ENCODE peak calls at places on chromosomes 4 and X, in six cellular contexts. L is H9, E is Peyer's patch, Z is left ventricle myocardium inferior, F is sigmoid colon, D is neural progenitor cell. O is an unnamed sample.

GRCh38 chrX:17328837-17329236 is 46.2 kb upstream of the NHS start:
- DNase-seq in E (no peak), F (no peak), L (no peak), Z (no peak), D (peak), O (no peak)

GRCh38 chrX:150088766-150089518 is 150.7 kb upstream of the EOLA2 start:
- DNase-seq in E (no peak), F (no peak), L (no peak), D (no peak), Z (no peak), O (no peak)

GRCh38 chrX:39242187-39242586 is 440.9 kb downstream of the MID1IP1 start:
- DNase-seq in F (no peak), D (peak), Z (no peak), E (no peak), L (peak), O (no peak)

GRCh38 chr4:25020240-25020639 is 10.5 kb downstream of the LGI2 start:
- DNase-seq in D (no peak), L (no peak), Z (no peak), F (no peak), E (no peak), O (no peak)

GRCh38 chr4:24244663-24245519 is 339.5 kb downstream of the DHX15 start:
- DNase-seq in F (no peak), Z (peak), D (peak), E (no peak), L (no peak), O (no peak)

GRCh38 chrX:41369152-41369551 is 35.2 kb downstream of the DDX3X start:
- DNase-seq in F (no peak), L (no peak), D (no peak), Z (no peak), E (no peak), O (no peak)

GRCh38 chrX:15493118-15494082 is at the start of gene PIR:
- DNase-seq in L (peak), E (peak), D (peak), F (peak), Z (peak), O (peak)

GRCh38 chr4:8247047-8247930 is 22.3 kb upstream of the HTRA3 start:
- DNase-seq in D (no peak), Z (peak), F (peak), L (no peak), E (no peak), O (peak)

GRCh38 chr4:22129454-22130075 is 181.0 kb upstream of the KCNIP4 start:
- DNase-seq in F (no peak), E (no peak), L (peak), Z (no peak), D (peak), O (no peak)

GRCh38 chr4:8315343-8316250 is 46.0 kb downstream of the HTRA3 start:
- DNase-seq in F (peak), Z (peak), E (no peak), D (peak), L (peak), O (peak)

GRCh38 chrX:119942173-119942819 is 1.3 kb downstream of the NKAP start:
- DNase-seq in Z (no peak), D (no peak), L (no peak), E (no peak), F (no peak), O (no peak)

GRCh38 chr4:179467890-179468289 is 2025.7 kb upstream of the AGA start:
- DNase-seq in E (no peak), D (no peak), Z (no peak), L (no peak), F (no peak), O (no peak)

GRCh38 chrX:7640392-7640791 is 202.6 kb upstream of the VCX start:
- DNase-seq in D (no peak), E (no peak), L (no peak), Z (no peak), F (no peak), O (no peak)

GRCh38 chr4:20618010-20618409 is 82.2 kb upstream of the PACRGL start:
- DNase-seq in Z (peak), E (no peak), L (no peak), D (peak), F (peak), O (peak)

GRCh38 chr4:78417603-78418002 is 134.0 kb upstream of the ANXA3 start:
- DNase-seq in L (no peak), F (no peak), E (no peak), Z (no peak), D (peak), O (no peak)

GRCh38 chr4:157791236-157791635 is 381.6 kb downstream of the GASK1B start:
- DNase-seq in D (no peak), E (no peak), L (no peak), Z (no peak), F (no peak), O (no peak)

GRCh38 chrX:39310925-39311324 is 509.7 kb downstream of the MID1IP1 start:
- DNase-seq in Z (no peak), F (no peak), L (no peak), D (no peak), E (no peak), O (no peak)

GRCh38 chr4:182254381-182254780 is 11.2 kb downstream of the TENM3 start:
- DNase-seq in Z (no peak), E (no peak), D (no peak), F (no peak), L (no peak), O (no peak)

GRCh38 chr4:144582975-144583374 is 63.0 kb upstream of the HHIP start:
- DNase-seq in Z (no peak), D (no peak), L (no peak), F (no peak), E (no peak), O (no peak)

GRCh38 chr4:95363966-95364365 is 184.8 kb downstream of the UNC5C start:
- DNase-seq in Z (no peak), D (no peak), E (no peak), L (no peak), F (no peak), O (no peak)

GRCh38 chrX:133991814-133992213 is 6.4 kb upstream of the GPC3 start:
- DNase-seq in F (no peak), E (no peak), L (no peak), D (no peak), Z (no peak), O (no peak)

GRCh38 chr4:61938250-61938846 is 738.2 kb downstream of the ADGRL3 start:
- DNase-seq in Z (no peak), D (no peak), E (no peak), L (peak), F (no peak), O (no peak)

GRCh38 chrX:12891915-12892506 is 14.4 kb upstream of the TLR8 start:
- DNase-seq in D (no peak), Z (no peak), E (no peak), F (no peak), L (no peak), O (no peak)

GRCh38 chr4:169267070-169267469 is 3.7 kb downstream of the SH3RF1 start:
- DNase-seq in E (no peak), L (no peak), F (no peak), D (no peak), Z (no peak), O (no peak)

GRCh38 chr4:3308691-3309090 is 15.9 kb downstream of the RGS12 start:
- DNase-seq in F (no peak), E (no peak), Z (no peak), D (no peak), L (no peak), O (peak)

GRCh38 chr4:2626231-2626630 is 89.8 kb downstream of the FAM193A start:
- DNase-seq in F (peak), E (peak), Z (no peak), L (no peak), D (no peak), O (peak)

GRCh38 chrX:275967-276587 is 5.1 kb upstream of the PLCXD1 start:
- DNase-seq in F (peak), L (peak), E (peak), D (peak), Z (peak), O (peak)

GRCh38 chrX:112714357-112714918 is 34.7 kb upstream of the LHFPL1 start:
- DNase-seq in L (no peak), Z (no peak), D (no peak), F (no peak), E (no peak), O (no peak)

GRCh38 chr4:68773699-68774098 is 42.1 kb upstream of the UGT2B10 start:
- DNase-seq in D (no peak), E (no peak), L (no peak), F (no peak), Z (no peak), O (no peak)

GRCh38 chrX:13985697-13986435 is 43.8 kb downstream of the GEMIN8 start:
- DNase-seq in D (no peak), Z (no peak), E (no peak), F (no peak), L (no peak), O (no peak)

GRCh38 chr4:150009533-150009932 is 68.7 kb upstream of the DCLK2 start:
- DNase-seq in D (no peak), Z (no peak), E (no peak), F (no peak), L (no peak), O (no peak)

GRCh38 chrX:138914751-138915150 is 203.2 kb upstream of the FGF13 start:
- DNase-seq in Z (no peak), L (no peak), D (no peak), E (no peak), F (no peak), O (no peak)

GRCh38 chr4:6052679-6053078 is 34.4 kb upstream of the C4orf50 start:
- DNase-seq in Z (no peak), D (no peak), L (no peak), E (no peak), F (no peak), O (no peak)

GRCh38 chrX:140434347-140434746 is 70.5 kb downstream of the SOX3 start:
- DNase-seq in E (no peak), Z (no peak), F (no peak), D (no peak), L (no peak), O (no peak)

GRCh38 chr4:144509088-144509854 is 136.7 kb upstream of the HHIP start:
- DNase-seq in F (no peak), E (no peak), Z (no peak), L (no peak), D (peak), O (no peak)

GRCh38 chr4:100100985-100101384 is 89.3 kb downstream of the DDIT4L start:
- DNase-seq in Z (no peak), E (no peak), L (no peak), F (no peak), D (peak), O (no peak)

GRCh38 chr4:108716340-108716739 is 46.5 kb downstream of the ETNPPL start:
- DNase-seq in D (no peak), L (no peak), Z (no peak), E (no peak), F (no peak), O (no peak)

DNA sequence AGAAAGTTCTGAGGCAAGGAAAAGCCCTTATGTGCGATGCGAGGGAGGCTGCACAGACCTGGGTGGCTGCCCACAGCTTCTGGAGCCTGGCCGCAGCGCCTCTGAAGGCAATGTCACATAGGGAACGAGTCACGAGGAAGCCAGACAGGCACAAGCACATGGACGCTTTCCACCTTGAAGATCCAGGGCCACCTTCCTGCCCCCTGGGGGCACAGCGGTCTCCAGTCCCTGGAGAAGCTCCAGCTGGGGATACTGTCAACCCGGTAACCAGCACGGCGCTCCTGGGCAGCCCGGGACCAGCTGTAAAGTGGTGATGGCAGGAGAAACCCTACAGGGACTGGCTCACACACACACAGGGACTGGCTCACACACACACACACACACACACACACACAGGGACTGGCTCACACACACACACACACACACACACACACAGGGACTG is 69.7 kb downstream of the MTNR1A start:
- DNase-seq in D (peak), Z (no peak), E (no peak), L (no peak), F (no peak), O (no peak)
- TF ChIP-seq CTCF in D (no peak), Z (no peak), E (no peak), L (no peak), F (no peak), O (no peak)

GRCh38 chrX:22097295-22097694 is 65.2 kb downstream of the PHEX start:
- DNase-seq in F (no peak), L (no peak), D (no peak), E (no peak), Z (no peak), O (no peak)
- H3K27ac ChIP-seq in F (no peak), L (no peak), D (no peak), E (no peak), Z (no peak), O (no peak)

GRCh38 chr4:70704333-70705145 is 16.2 kb downstream of the UTP3 start:
- DNase-seq in Z (peak), E (peak), F (peak), D (peak), L (peak), O (peak)
- TF ChIP-seq CTCF in Z (peak), E (peak), F (peak), D (peak), L (peak), O (peak)

GRCh38 chr4:154559931-154560801 is 2.6 kb upstream of the FGB start:
- DNase-seq in D (no peak), F (no peak), L (no peak), Z (no peak), E (no peak), O (no peak)
- H3K27ac ChIP-seq in D (no peak), F (no peak), L (no peak), Z (no peak), E (no peak), O (no peak)

GRCh38 chr4:164935363-164935762 is 42.1 kb downstream of the TRIM61 start:
- DNase-seq in L (peak), D (peak), E (no peak), F (no peak), Z (no peak), O (no peak)
- TF ChIP-seq CTCF in L (peak), D (peak), E (no peak), F (no peak), Z (no peak), O (no peak)

GRCh38 chr4:121764702-121765367 is at the start of gene SMIM43:
- DNase-seq in L (peak), D (peak), Z (no peak), E (no peak), F (no peak), O (peak)

GRCh38 chr4:121760205-121760604 is 4.8 kb downstream of the SMIM43 start:
- DNase-seq in F (no peak), Z (no peak), E (no peak), L (no peak), D (no peak), O (no peak)

GRCh38 chr4:121764303-121764701 is 662 bp downstream of the SMIM43 start:
- DNase-seq in F (no peak), L (no peak), E (no peak), Z (no peak), D (no peak), O (no peak)

DNA sequence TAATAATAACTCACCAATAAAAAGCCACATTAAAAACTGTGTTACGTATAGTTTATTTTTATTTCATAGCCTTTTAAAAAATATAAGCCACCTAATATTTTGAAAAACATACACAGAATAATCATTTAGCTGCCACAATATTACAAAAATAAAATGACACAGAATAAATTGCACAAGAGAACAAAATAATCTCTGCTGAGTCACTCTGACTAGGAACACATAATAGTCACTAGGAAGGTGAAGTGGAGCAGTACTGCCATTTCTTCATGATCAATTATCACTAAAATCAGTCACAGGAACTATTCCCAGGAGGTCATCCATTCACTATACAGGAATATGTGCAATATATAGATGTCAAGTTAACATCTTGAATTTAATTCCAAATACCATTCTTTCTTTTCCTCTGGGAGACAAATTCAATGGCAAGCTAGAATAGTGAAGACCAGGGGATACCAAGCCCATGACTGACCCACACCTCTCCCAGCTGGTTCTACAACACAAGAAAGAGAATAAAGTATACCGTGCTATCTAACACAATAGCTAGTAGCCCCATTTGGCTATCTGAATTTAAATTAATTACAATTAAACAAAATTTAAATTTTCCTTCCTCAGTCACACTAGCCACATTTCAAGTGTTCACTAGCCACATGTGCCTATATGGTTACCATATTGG is 5.9 kb downstream of the SMIM43 start:
- DNase-seq in E (no peak), F (no peak), L (no peak), D (no peak), Z (no peak), O (no peak)
- H3K27ac ChIP-seq in E (no peak), F (no peak), L (no peak), D (no peak), Z (no peak), O (no peak)

GRCh38 chr4:176635372-176636261 is 157.1 kb downstream of the VEGFC start:
- DNase-seq in Z (no peak), D (no peak), E (no peak), F (no peak), L (no peak), O (no peak)
- TF ChIP-seq CTCF in Z (no peak), D (no peak), E (no peak), F (no peak), L (no peak), O (no peak)

GRCh38 chr4:135238940-135239339 is 1037.4 kb upstream of the PABPC4L start:
- DNase-seq in Z (no peak), E (no peak), F (no peak), L (no peak), D (no peak), O (no peak)

GRCh38 chr4:135244605-135245146 is 1043.1 kb upstream of the PABPC4L start:
- DNase-seq in L (no peak), D (no peak), F (no peak), Z (no peak), E (no peak), O (no peak)

GRCh38 chr4:135243960-135244561 is 1042.5 kb upstream of the PABPC4L start:
- DNase-seq in D (no peak), L (no peak), E (no peak), F (no peak), Z (no peak), O (no peak)

GRCh38 chr4:135239964-135240363 is 1038.4 kb upstream of the PABPC4L start:
- DNase-seq in E (no peak), L (no peak), D (no peak), Z (no peak), F (no peak), O (no peak)

GRCh38 chr4:135240796-135241195 is 1039.2 kb upstream of the PABPC4L start:
- DNase-seq in L (no peak), Z (no peak), E (no peak), F (no peak), D (no peak), O (no peak)
- H3K27ac ChIP-seq in L (no peak), Z (no peak), E (no peak), F (no peak), D (no peak), O (no peak)

DNA sequence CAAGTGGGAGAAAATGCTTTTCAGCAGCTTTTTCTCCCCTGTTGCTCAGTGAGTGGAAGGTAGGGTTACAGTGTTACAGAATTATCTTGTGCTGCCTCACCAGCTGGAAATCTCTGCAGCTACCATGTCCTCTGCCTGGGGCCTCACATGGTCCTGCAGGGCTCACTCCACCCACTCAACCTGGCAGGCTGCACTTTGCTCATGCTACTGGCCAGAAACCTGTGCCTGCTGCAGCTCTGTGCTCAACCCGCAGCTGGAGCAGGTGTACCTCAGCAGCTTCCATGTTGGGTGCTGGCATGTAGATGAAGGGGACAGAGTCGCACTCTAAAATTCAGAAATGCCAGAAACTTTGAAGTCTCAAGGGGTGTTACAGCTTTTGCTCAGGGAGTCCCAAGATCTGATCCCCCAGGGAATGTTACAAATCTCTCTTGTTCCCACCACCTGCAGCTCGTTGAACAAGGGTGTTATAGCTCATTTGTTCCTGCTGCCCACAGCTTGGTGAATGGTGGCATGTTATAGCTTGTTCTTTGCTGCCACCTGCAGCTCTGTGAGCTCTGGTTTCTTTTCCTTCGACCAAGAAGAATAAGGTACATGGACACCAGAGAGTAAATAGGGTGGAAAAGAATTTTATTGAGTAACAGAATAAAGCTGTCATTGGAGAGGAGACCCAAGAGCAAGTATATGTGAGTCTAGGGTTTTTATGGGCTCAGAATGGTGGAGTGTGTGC is 845.8 kb downstream of the TECRL start:
- DNase-seq in E (no peak), D (peak), L (peak), Z (no peak), F (no peak), O (no peak)
- TF ChIP-seq CTCF in E (no peak), D (peak), L (peak), Z (peak), F (no peak), O (no peak)

O was measured in upper lobe of right lung.